ENCODE peak calls at places on chromosomes 3 and 15, in ten cellular contexts. One of them, this sample, is unnamed.

GRCh38 chr15:67762610-67763368 is 62.5 kb upstream of the SKOR1 start:
- DNase-seq in astrocyte of the spinal cord: no peak
- DNase-seq in cardiac fibroblast: no peak
- DNase-seq in HepG2: no peak
- DNase-seq in CD8-positive, alpha-beta T cell: peak; percentile 43
- DNase-seq in RWPE2: no peak
- DNase-seq in BJ: peak; percentile 26
- DNase-seq in heart right ventricle: no peak
- DNase-seq in PC-3: no peak
- DNase-seq in GM12865: peak; percentile 88
- DNase-seq in this sample: peak; percentile 22

GRCh38 chr15:70379938-70380337 is 282.2 kb upstream of the TLE3 start:
- DNase-seq in astrocyte of the spinal cord: no peak
- DNase-seq in cardiac fibroblast: no peak
- DNase-seq in HepG2: no peak
- DNase-seq in CD8-positive, alpha-beta T cell: no peak
- DNase-seq in RWPE2: no peak
- DNase-seq in BJ: no peak
- DNase-seq in heart right ventricle: no peak
- DNase-seq in PC-3: no peak
- DNase-seq in GM12865: no peak
- DNase-seq in this sample: no peak

GRCh38 chr3:101377796-101378195 is 57.4 kb upstream of the IMPG2 start:
- DNase-seq in astrocyte of the spinal cord: peak; percentile 27
- DNase-seq in cardiac fibroblast: peak; percentile 31
- DNase-seq in HepG2: no peak
- DNase-seq in CD8-positive, alpha-beta T cell: no peak
- DNase-seq in RWPE2: no peak
- DNase-seq in BJ: no peak
- DNase-seq in heart right ventricle: no peak
- DNase-seq in PC-3: no peak
- DNase-seq in GM12865: no peak
- DNase-seq in this sample: no peak

GRCh38 chr15:28019594-28020320 is 79.4 kb downstream of the OCA2 start:
- DNase-seq in astrocyte of the spinal cord: no peak
- DNase-seq in cardiac fibroblast: no peak
- DNase-seq in HepG2: no peak
- DNase-seq in CD8-positive, alpha-beta T cell: no peak
- DNase-seq in RWPE2: peak; percentile 56
- DNase-seq in BJ: no peak
- DNase-seq in heart right ventricle: no peak
- DNase-seq in PC-3: no peak
- DNase-seq in GM12865: no peak
- DNase-seq in this sample: no peak

GRCh38 chr3:5411786-5412185 is 224.3 kb downstream of the EDEM1 start:
- DNase-seq in astrocyte of the spinal cord: no peak
- DNase-seq in cardiac fibroblast: no peak
- DNase-seq in HepG2: no peak
- DNase-seq in CD8-positive, alpha-beta T cell: no peak
- DNase-seq in RWPE2: no peak
- DNase-seq in BJ: no peak
- DNase-seq in heart right ventricle: no peak
- DNase-seq in PC-3: no peak
- DNase-seq in GM12865: no peak
- DNase-seq in this sample: no peak

GRCh38 chr3:159186581-159186980 is 384.7 kb downstream of the MFSD1 start:
- DNase-seq in astrocyte of the spinal cord: no peak
- DNase-seq in cardiac fibroblast: no peak
- DNase-seq in HepG2: no peak
- DNase-seq in CD8-positive, alpha-beta T cell: no peak
- DNase-seq in RWPE2: no peak
- DNase-seq in BJ: no peak
- DNase-seq in heart right ventricle: no peak
- DNase-seq in PC-3: no peak
- DNase-seq in GM12865: peak; percentile 71
- DNase-seq in this sample: no peak

GRCh38 chr15:100298257-100298656 is 43.5 kb downstream of the ADAMTS17 start:
- DNase-seq in astrocyte of the spinal cord: no peak
- DNase-seq in cardiac fibroblast: no peak
- DNase-seq in HepG2: no peak
- DNase-seq in CD8-positive, alpha-beta T cell: no peak
- DNase-seq in RWPE2: no peak
- DNase-seq in BJ: no peak
- DNase-seq in heart right ventricle: no peak
- DNase-seq in PC-3: no peak
- DNase-seq in GM12865: no peak
- DNase-seq in this sample: no peak

GRCh38 chr15:63367390-63367789 is 14.3 kb downstream of the CA12 start:
- DNase-seq in astrocyte of the spinal cord: no peak
- DNase-seq in cardiac fibroblast: no peak
- DNase-seq in HepG2: no peak
- DNase-seq in CD8-positive, alpha-beta T cell: no peak
- DNase-seq in RWPE2: no peak
- DNase-seq in BJ: no peak
- DNase-seq in heart right ventricle: no peak
- DNase-seq in PC-3: no peak
- DNase-seq in GM12865: no peak
- DNase-seq in this sample: no peak

GRCh38 chr3:130609166-130609574 is 92.2 kb downstream of the COL6A6 start:
- DNase-seq in astrocyte of the spinal cord: peak; percentile 20
- DNase-seq in cardiac fibroblast: no peak
- DNase-seq in HepG2: no peak
- DNase-seq in CD8-positive, alpha-beta T cell: no peak
- DNase-seq in RWPE2: no peak
- DNase-seq in BJ: no peak
- DNase-seq in heart right ventricle: peak; percentile 48
- DNase-seq in PC-3: no peak
- DNase-seq in GM12865: no peak
- DNase-seq in this sample: no peak

GRCh38 chr15:48811325-48811938 is 563 bp upstream of the CEP152 start:
- DNase-seq in astrocyte of the spinal cord: no peak
- DNase-seq in cardiac fibroblast: no peak
- DNase-seq in HepG2: peak; percentile 4
- DNase-seq in CD8-positive, alpha-beta T cell: no peak
- DNase-seq in RWPE2: no peak
- DNase-seq in BJ: no peak
- DNase-seq in heart right ventricle: no peak
- DNase-seq in PC-3: peak; percentile 1
- DNase-seq in GM12865: no peak
- DNase-seq in this sample: no peak

GRCh38 chr3:127035672-127036071 is 52.8 kb downstream of the PLXNA1 start:
- DNase-seq in astrocyte of the spinal cord: peak; percentile 29
- DNase-seq in cardiac fibroblast: peak; percentile 88
- DNase-seq in HepG2: no peak
- DNase-seq in CD8-positive, alpha-beta T cell: no peak
- DNase-seq in RWPE2: peak; percentile 92
- DNase-seq in BJ: peak; percentile 14
- DNase-seq in heart right ventricle: peak; percentile 42
- DNase-seq in PC-3: peak; percentile 76
- DNase-seq in GM12865: no peak
- DNase-seq in this sample: peak; percentile 83

GRCh38 chr3:102114264-102114979 is 265.1 kb downstream of the NFKBIZ start:
- DNase-seq in astrocyte of the spinal cord: no peak
- DNase-seq in cardiac fibroblast: no peak
- DNase-seq in HepG2: no peak
- DNase-seq in CD8-positive, alpha-beta T cell: peak; percentile 72
- DNase-seq in RWPE2: no peak
- DNase-seq in BJ: no peak
- DNase-seq in heart right ventricle: no peak
- DNase-seq in PC-3: no peak
- DNase-seq in GM12865: no peak
- DNase-seq in this sample: no peak

GRCh38 chr3:111194048-111194447 is 122.4 kb downstream of the NECTIN3 start:
- DNase-seq in astrocyte of the spinal cord: no peak
- DNase-seq in cardiac fibroblast: no peak
- DNase-seq in HepG2: no peak
- DNase-seq in CD8-positive, alpha-beta T cell: no peak
- DNase-seq in RWPE2: no peak
- DNase-seq in BJ: no peak
- DNase-seq in heart right ventricle: no peak
- DNase-seq in PC-3: no peak
- DNase-seq in GM12865: no peak
- DNase-seq in this sample: no peak

GRCh38 chr3:111859061-111859973 is at the start of gene PHLDB2:
- DNase-seq in astrocyte of the spinal cord: peak; percentile 86
- DNase-seq in cardiac fibroblast: peak; percentile 85
- DNase-seq in HepG2: peak; percentile 68
- DNase-seq in CD8-positive, alpha-beta T cell: peak; percentile 74
- DNase-seq in RWPE2: peak; percentile 92
- DNase-seq in BJ: no peak
- DNase-seq in heart right ventricle: peak; percentile 88
- DNase-seq in PC-3: peak; percentile 97
- DNase-seq in GM12865: peak; percentile 10
- DNase-seq in this sample: peak; percentile 74

GRCh38 chr3:149832086-149832485 is 19.1 kb downstream of the RNF13 start:
- DNase-seq in astrocyte of the spinal cord: no peak
- DNase-seq in cardiac fibroblast: peak; percentile 24
- DNase-seq in HepG2: no peak
- DNase-seq in CD8-positive, alpha-beta T cell: no peak
- DNase-seq in RWPE2: no peak
- DNase-seq in BJ: no peak
- DNase-seq in heart right ventricle: no peak
- DNase-seq in PC-3: no peak
- DNase-seq in GM12865: no peak
- DNase-seq in this sample: peak; percentile 51

DNA sequence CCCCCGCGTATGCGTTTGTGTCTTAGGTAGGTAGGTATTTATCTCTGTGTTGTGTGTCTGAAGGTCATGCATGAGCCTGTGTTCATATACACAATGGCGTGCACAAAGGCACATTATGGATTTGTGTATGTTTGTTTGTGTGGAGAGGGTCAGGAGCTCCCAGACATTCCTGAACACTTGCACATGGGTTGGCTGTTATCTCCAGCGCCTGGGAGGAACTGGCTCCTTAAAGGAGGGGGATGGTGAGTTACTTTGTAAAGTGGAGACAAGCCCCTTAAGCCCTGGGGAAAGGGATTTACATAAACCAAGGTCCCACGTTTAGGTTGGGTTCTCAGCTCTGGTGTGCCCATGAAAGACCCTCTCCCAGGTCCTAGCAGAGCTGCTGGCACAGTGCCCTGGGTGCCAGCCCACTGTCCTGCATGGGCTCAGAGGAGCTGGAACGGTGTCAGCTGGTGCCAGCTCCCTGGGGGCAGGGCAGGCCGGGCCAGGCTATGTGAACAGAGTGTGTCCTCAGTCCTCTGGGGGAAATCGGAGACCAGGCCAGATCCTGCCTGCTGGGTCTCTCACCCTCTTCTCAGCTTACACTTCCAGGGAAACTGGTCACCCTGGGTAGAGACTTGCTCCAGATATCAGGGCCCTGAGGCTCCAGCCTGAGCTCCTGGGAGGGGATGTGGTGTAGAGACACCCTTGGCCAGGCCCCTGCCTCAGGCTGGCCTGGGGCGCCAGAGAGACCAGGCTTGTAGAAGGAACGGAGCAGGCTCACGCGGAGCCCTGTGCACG is 25.1 kb downstream of the SNX33 start:
- DNase-seq in astrocyte of the spinal cord: peak; percentile 77
- DNase-seq in cardiac fibroblast: peak; percentile 67
- DNase-seq in HepG2: no peak
- DNase-seq in CD8-positive, alpha-beta T cell: no peak
- DNase-seq in RWPE2: no peak
- DNase-seq in BJ: no peak
- DNase-seq in heart right ventricle: no peak
- DNase-seq in PC-3: no peak
- DNase-seq in GM12865: no peak
- DNase-seq in this sample: peak; percentile 74
- H3K4me3 ChIP-seq in astrocyte of the spinal cord: no peak overlapping the region
- H3K4me3 ChIP-seq in cardiac fibroblast: peak overlapping the region; percentile 5
- H3K4me3 ChIP-seq in HepG2: no peak overlapping the region
- H3K4me3 ChIP-seq in CD8-positive, alpha-beta T cell: no peak overlapping the region
- H3K4me3 ChIP-seq in RWPE2: no peak overlapping the region
- H3K4me3 ChIP-seq in BJ: no peak overlapping the region
- H3K4me3 ChIP-seq in heart right ventricle: no peak overlapping the region
- H3K4me3 ChIP-seq in PC-3: no peak overlapping the region
- H3K4me3 ChIP-seq in GM12865: no peak overlapping the region
- H3K4me3 ChIP-seq in this sample: no peak overlapping the region

GRCh38 chr15:92429378-92430066 is 35.8 kb downstream of the ST8SIA2 start:
- DNase-seq in astrocyte of the spinal cord: peak; percentile 85
- DNase-seq in cardiac fibroblast: peak; percentile 36
- DNase-seq in HepG2: no peak
- DNase-seq in CD8-positive, alpha-beta T cell: no peak
- DNase-seq in RWPE2: no peak
- DNase-seq in BJ: no peak
- DNase-seq in heart right ventricle: no peak
- DNase-seq in PC-3: peak; percentile 56
- DNase-seq in GM12865: no peak
- DNase-seq in this sample: no peak

GRCh38 chr15:92421980-92422379 is 28.3 kb downstream of the ST8SIA2 start:
- DNase-seq in astrocyte of the spinal cord: peak; percentile 53
- DNase-seq in cardiac fibroblast: no peak
- DNase-seq in HepG2: no peak
- DNase-seq in CD8-positive, alpha-beta T cell: no peak
- DNase-seq in RWPE2: no peak
- DNase-seq in BJ: no peak
- DNase-seq in heart right ventricle: no peak
- DNase-seq in PC-3: peak; percentile 7
- DNase-seq in GM12865: no peak
- DNase-seq in this sample: no peak

GRCh38 chr15:92430067-92430435 is 36.4 kb downstream of the ST8SIA2 start:
- DNase-seq in astrocyte of the spinal cord: peak; percentile 23
- DNase-seq in cardiac fibroblast: no peak
- DNase-seq in HepG2: no peak
- DNase-seq in CD8-positive, alpha-beta T cell: no peak
- DNase-seq in RWPE2: no peak
- DNase-seq in BJ: no peak
- DNase-seq in heart right ventricle: no peak
- DNase-seq in PC-3: no peak
- DNase-seq in GM12865: no peak
- DNase-seq in this sample: no peak

GRCh38 chr15:92425578-92426225 is 32.0 kb downstream of the ST8SIA2 start:
- DNase-seq in astrocyte of the spinal cord: no peak
- DNase-seq in cardiac fibroblast: no peak
- DNase-seq in HepG2: no peak
- DNase-seq in CD8-positive, alpha-beta T cell: no peak
- DNase-seq in RWPE2: no peak
- DNase-seq in BJ: no peak
- DNase-seq in heart right ventricle: no peak
- DNase-seq in PC-3: no peak
- DNase-seq in GM12865: no peak
- DNase-seq in this sample: no peak
- TF ChIP-seq CTCF in astrocyte of the spinal cord: no peak
- TF ChIP-seq CTCF in cardiac fibroblast: no peak
- TF ChIP-seq CTCF in HepG2: no peak
- TF ChIP-seq CTCF in CD8-positive, alpha-beta T cell: no peak
- TF ChIP-seq CTCF in RWPE2: no peak
- TF ChIP-seq CTCF in BJ: no peak
- TF ChIP-seq CTCF in heart right ventricle: peak; percentile 10
- TF ChIP-seq CTCF in PC-3: no peak
- TF ChIP-seq CTCF in GM12865: no peak
- TF ChIP-seq CTCF in this sample: no peak

GRCh38 chr3:183699238-183699947 is 1.8 kb downstream of the YEATS2 start:
- DNase-seq in astrocyte of the spinal cord: no peak
- DNase-seq in cardiac fibroblast: no peak
- DNase-seq in HepG2: no peak
- DNase-seq in CD8-positive, alpha-beta T cell: no peak
- DNase-seq in RWPE2: no peak
- DNase-seq in BJ: no peak
- DNase-seq in heart right ventricle: no peak
- DNase-seq in PC-3: no peak
- DNase-seq in GM12865: peak; percentile 11
- DNase-seq in this sample: no peak
- H3K4me3 ChIP-seq in astrocyte of the spinal cord: peak overlapping the region; percentile 57
- H3K4me3 ChIP-seq in cardiac fibroblast: peak overlapping the region; percentile 72
- H3K4me3 ChIP-seq in HepG2: peak overlapping the region; percentile 89
- H3K4me3 ChIP-seq in CD8-positive, alpha-beta T cell: peak overlapping the region; percentile 93
- H3K4me3 ChIP-seq in RWPE2: peak overlapping the region; percentile 100
- H3K4me3 ChIP-seq in BJ: peak overlapping the region; percentile 97
- H3K4me3 ChIP-seq in heart right ventricle: no peak overlapping the region
- H3K4me3 ChIP-seq in PC-3: peak overlapping the region; percentile 99
- H3K4me3 ChIP-seq in GM12865: peak overlapping the region; percentile 93
- H3K4me3 ChIP-seq in this sample: peak overlapping the region; percentile 95

GRCh38 chr15:47678047-47678446 is 39.3 kb upstream of the SEMA6D start:
- DNase-seq in astrocyte of the spinal cord: no peak
- DNase-seq in cardiac fibroblast: peak; percentile 3
- DNase-seq in HepG2: no peak
- DNase-seq in CD8-positive, alpha-beta T cell: no peak
- DNase-seq in RWPE2: no peak
- DNase-seq in BJ: no peak
- DNase-seq in heart right ventricle: no peak
- DNase-seq in PC-3: peak; percentile 52
- DNase-seq in GM12865: no peak
- DNase-seq in this sample: peak; percentile 15
- TF ChIP-seq CTCF in astrocyte of the spinal cord: no peak
- TF ChIP-seq CTCF in cardiac fibroblast: no peak
- TF ChIP-seq CTCF in HepG2: no peak
- TF ChIP-seq CTCF in CD8-positive, alpha-beta T cell: no peak
- TF ChIP-seq CTCF in RWPE2: no peak
- TF ChIP-seq CTCF in BJ: no peak
- TF ChIP-seq CTCF in heart right ventricle: no peak
- TF ChIP-seq CTCF in PC-3: no peak
- TF ChIP-seq CTCF in GM12865: no peak
- TF ChIP-seq CTCF in this sample: no peak

This sample was measured in foreskin fibroblast.